ENCODE peak calls at places on chromosome 1, in five cellular contexts. One of them, this sample, is unnamed.

GRCh38 chr1:29470087-29470787 is 233.9 kb downstream of the PTPRU start:
- DNase-seq in astrocyte of the spinal cord: no peak
- DNase-seq in retina: peak
- DNase-seq in NCI-H510A treated with DMSO at 0.1 percent for 48 hours: no peak
- DNase-seq in choroid plexus epithelial cell: no peak
- DNase-seq in this sample: no peak

GRCh38 chr1:204453141-204453772 is 41.3 kb downstream of the PIK3C2B start:
- DNase-seq in choroid plexus epithelial cell: no peak
- DNase-seq in retina: no peak
- DNase-seq in astrocyte of the spinal cord: no peak
- DNase-seq in NCI-H510A treated with DMSO at 0.1 percent for 48 hours: no peak
- DNase-seq in this sample: no peak

GRCh38 chr1:156090138-156090821 is 8.0 kb upstream of the MEX3A start:
- DNase-seq in choroid plexus epithelial cell: no peak
- DNase-seq in NCI-H510A treated with DMSO at 0.1 percent for 48 hours: no peak
- DNase-seq in retina: no peak
- DNase-seq in astrocyte of the spinal cord: no peak
- DNase-seq in this sample: no peak

GRCh38 chr1:53339736-53340385 is 12.0 kb upstream of the LRP8 start:
- DNase-seq in NCI-H510A treated with DMSO at 0.1 percent for 48 hours: no peak
- DNase-seq in choroid plexus epithelial cell: no peak
- DNase-seq in retina: no peak
- DNase-seq in astrocyte of the spinal cord: no peak
- DNase-seq in this sample: no peak

GRCh38 chr1:153534933-153535663 is 693 bp downstream of the S100A6 start:
- DNase-seq in astrocyte of the spinal cord: peak
- DNase-seq in choroid plexus epithelial cell: no peak
- DNase-seq in retina: no peak
- DNase-seq in NCI-H510A treated with DMSO at 0.1 percent for 48 hours: no peak
- DNase-seq in this sample: no peak

GRCh38 chr1:51268675-51269033 is 32.6 kb downstream of the RNF11 start:
- DNase-seq in retina: no peak
- DNase-seq in NCI-H510A treated with DMSO at 0.1 percent for 48 hours: no peak
- DNase-seq in choroid plexus epithelial cell: peak
- DNase-seq in astrocyte of the spinal cord: peak
- DNase-seq in this sample: no peak

GRCh38 chr1:23120383-23120782 is 48.3 kb downstream of the LUZP1 start:
- DNase-seq in astrocyte of the spinal cord: no peak
- DNase-seq in NCI-H510A treated with DMSO at 0.1 percent for 48 hours: no peak
- DNase-seq in choroid plexus epithelial cell: no peak
- DNase-seq in retina: no peak
- DNase-seq in this sample: no peak

GRCh38 chr1:153741946-153742345 is 14.1 kb downstream of the INTS3 start:
- DNase-seq in retina: no peak
- DNase-seq in choroid plexus epithelial cell: no peak
- DNase-seq in astrocyte of the spinal cord: no peak
- DNase-seq in NCI-H510A treated with DMSO at 0.1 percent for 48 hours: no peak
- DNase-seq in this sample: no peak

GRCh38 chr1:1331068-1331965 is at the start of gene TAS1R3:
- DNase-seq in NCI-H510A treated with DMSO at 0.1 percent for 48 hours: peak
- DNase-seq in choroid plexus epithelial cell: no peak
- DNase-seq in astrocyte of the spinal cord: no peak
- DNase-seq in retina: peak
- DNase-seq in this sample: no peak

GRCh38 chr1:197917813-197918646 is 858 bp downstream of the LHX9 start:
- DNase-seq in astrocyte of the spinal cord: no peak
- DNase-seq in retina: peak
- DNase-seq in NCI-H510A treated with DMSO at 0.1 percent for 48 hours: no peak
- DNase-seq in choroid plexus epithelial cell: no peak
- DNase-seq in this sample: no peak

GRCh38 chr1:237386362-237387143 is 344.6 kb downstream of the RYR2 start:
- DNase-seq in astrocyte of the spinal cord: peak
- DNase-seq in choroid plexus epithelial cell: peak
- DNase-seq in NCI-H510A treated with DMSO at 0.1 percent for 48 hours: peak
- DNase-seq in retina: no peak
- DNase-seq in this sample: no peak

GRCh38 chr1:53765656-53766055 is 26.7 kb upstream of the GLIS1 start:
- DNase-seq in NCI-H510A treated with DMSO at 0.1 percent for 48 hours: no peak
- DNase-seq in astrocyte of the spinal cord: peak
- DNase-seq in choroid plexus epithelial cell: peak
- DNase-seq in retina: no peak
- DNase-seq in this sample: no peak

This sample was measured in hippocampal formation.